ENCODE peak calls at places on chromosomes 1 and 21, in six cellular contexts. B is K562, Z is GM12891, T is HepG2, R is H1, P is GM12878. C is an unnamed sample.

GRCh38 chr1:100146958-100147357 is 14.0 kb downstream of the TRMT13 start:
- DNase-seq in B (no peak), Z (no peak), T (no peak), R (no peak), P (no peak), C (no peak)

GRCh38 chr1:9294440-9294773 is 1.7 kb downstream of the SPSB1 start:
- DNase-seq in B (no peak), Z (no peak), T (peak), R (no peak), P (no peak), C (no peak)

GRCh38 chr1:84360303-84360702 is 38.0 kb upstream of the DNASE2B start:
- DNase-seq in B (no peak), Z (no peak), T (no peak), R (no peak), P (no peak), C (no peak)

GRCh38 chr21:17492415-17493168 is 20.3 kb upstream of the CXADR start:
- DNase-seq in B (no peak), Z (no peak), T (peak), R (no peak), P (no peak), C (no peak)

GRCh38 chr1:172163479-172164215 is 256.8 kb upstream of the C1orf105 start:
- DNase-seq in B (no peak), Z (no peak), T (no peak), R (no peak), P (no peak), C (no peak)

GRCh38 chr1:196858811-196859210 is 29.0 kb upstream of the CFHR4 start:
- DNase-seq in B (no peak), Z (no peak), T (no peak), R (no peak), P (no peak), C (no peak)

GRCh38 chr1:220966874-220967631 is 87.8 kb downstream of the HLX start:
- DNase-seq in B (peak), Z (no peak), T (no peak), R (no peak), P (no peak), C (no peak)

GRCh38 chr1:166840309-166841302 is 1.3 kb downstream of the POGK start:
- DNase-seq in B (peak), Z (no peak), T (no peak), R (no peak), P (no peak), C (no peak)

GRCh38 chr1:47996406-47997226 is 569 bp downstream of the TRABD2B start:
- DNase-seq in B (no peak), Z (no peak), T (no peak), R (peak), P (no peak), C (no peak)

GRCh38 chr1:111690306-111690617 is 48.9 kb downstream of the INKA2 start:
- DNase-seq in B (no peak), Z (no peak), T (no peak), R (no peak), P (no peak), C (no peak)

GRCh38 chr1:217917277-217917887 is 286.2 kb downstream of the SPATA17 start:
- DNase-seq in B (no peak), Z (no peak), T (no peak), R (no peak), P (no peak), C (no peak)

GRCh38 chr1:225378880-225379279 is 49.0 kb downstream of the LBR start:
- DNase-seq in B (no peak), Z (no peak), T (peak), R (peak), P (no peak), C (no peak)

GRCh38 chr1:248791010-248791409 is 34.7 kb downstream of the SH3BP5L start:
- DNase-seq in B (no peak), Z (no peak), T (peak), R (no peak), P (no peak), C (no peak)

GRCh38 chr1:213163278-213163711 is 112.3 kb downstream of the RPS6KC1 start:
- DNase-seq in B (no peak), Z (no peak), T (no peak), R (no peak), P (no peak), C (no peak)

GRCh38 chr1:226364129-226364899 is 43.6 kb downstream of the PARP1 start:
- DNase-seq in B (no peak), Z (no peak), T (no peak), R (no peak), P (no peak), C (no peak)

GRCh38 chr1:818611-819291 is 105.0 kb upstream of the SAMD11 start:
- DNase-seq in B (no peak), Z (no peak), T (no peak), R (no peak), P (no peak), C (no peak)

GRCh38 chr21:31195334-31196015 is 148.6 kb downstream of the TIAM1 start:
- DNase-seq in B (no peak), Z (no peak), T (no peak), R (no peak), P (peak), C (no peak)

GRCh38 chr1:180917306-180918065 is 4.8 kb downstream of the KIAA1614 start:
- DNase-seq in B (no peak), Z (no peak), T (no peak), R (no peak), P (no peak), C (no peak)

GRCh38 chr1:204442376-204443259 is 31.0 kb upstream of the PPP1R15B start:
- DNase-seq in B (no peak), Z (no peak), T (no peak), R (no peak), P (no peak), C (no peak)

GRCh38 chr1:204443871-204444581 is 32.4 kb upstream of the PPP1R15B start:
- DNase-seq in B (peak), Z (no peak), T (no peak), R (no peak), P (no peak), C (no peak)

GRCh38 chr1:204441558-204441957 is 29.9 kb upstream of the PPP1R15B start:
- DNase-seq in B (no peak), Z (no peak), T (no peak), R (no peak), P (no peak), C (no peak)

GRCh38 chr1:204445860-204446412 is 34.3 kb upstream of the PPP1R15B start:
- DNase-seq in B (peak), Z (peak), T (peak), R (peak), P (no peak), C (peak)

GRCh38 chr1:204443260-204443619 is 31.6 kb upstream of the PPP1R15B start:
- DNase-seq in B (no peak), Z (no peak), T (no peak), R (no peak), P (no peak), C (no peak)
- TF ChIP-seq POLR2AphosphoS5 in B (no peak), Z (no peak), T (no peak), R (no peak), P (no peak), C (no peak)

GRCh38 chr1:13730301-13730700 is 30.3 kb downstream of the PRDM2 start:
- DNase-seq in B (no peak), Z (no peak), T (no peak), R (no peak), P (no peak), C (no peak)
- TF ChIP-seq TAF1 in B (no peak), Z (no peak), T (no peak), R (no peak), P (no peak), C (no peak)

GRCh38 chr1:186950547-186950946 is 121.8 kb downstream of the PLA2G4A start:
- DNase-seq in B (no peak), Z (no peak), T (no peak), R (no peak), P (no peak), C (no peak)

GRCh38 chr1:186943891-186944686 is 115.3 kb downstream of the PLA2G4A start:
- DNase-seq in B (no peak), Z (no peak), T (no peak), R (no peak), P (no peak), C (no peak)

GRCh38 chr1:186949173-186949572 is 120.4 kb downstream of the PLA2G4A start:
- DNase-seq in B (no peak), Z (no peak), T (no peak), R (no peak), P (no peak), C (no peak)

GRCh38 chr1:186945146-186945545 is 116.4 kb downstream of the PLA2G4A start:
- DNase-seq in B (no peak), Z (no peak), T (no peak), R (no peak), P (no peak), C (no peak)

GRCh38 chr1:186948542-186948941 is 119.8 kb downstream of the PLA2G4A start:
- DNase-seq in B (no peak), Z (no peak), T (no peak), R (no peak), P (no peak), C (no peak)
- TF ChIP-seq POLR2A in B (no peak), Z (no peak), T (no peak), R (no peak), P (no peak), C (no peak)

GRCh38 chr1:97457446-97458089 is 463.3 kb downstream of the DPYD start:
- DNase-seq in B (no peak), Z (no peak), T (no peak), R (no peak), P (no peak), C (no peak)
- TF ChIP-seq POLR2AphosphoS5 in B (no peak), Z (no peak), T (no peak), R (no peak), P (no peak), C (no peak)

GRCh38 chr1:78279051-78279450 is 211.7 kb upstream of the PTGFR start:
- DNase-seq in B (no peak), Z (no peak), T (no peak), R (no peak), P (no peak), C (no peak)
- TF ChIP-seq TAF1 in B (no peak), Z (no peak), T (no peak), R (no peak), P (no peak), C (no peak)

GRCh38 chr1:153663211-153663610 is 4.7 kb downstream of the SNAPIN start:
- DNase-seq in B (no peak), Z (no peak), T (no peak), R (no peak), P (no peak), C (no peak)

GRCh38 chr1:153659656-153660055 is 1.2 kb downstream of the SNAPIN start:
- DNase-seq in B (no peak), Z (no peak), T (no peak), R (no peak), P (no peak), C (no peak)

GRCh38 chr1:153659175-153659534 is 652 bp downstream of the SNAPIN start:
- DNase-seq in B (no peak), Z (no peak), T (no peak), R (no peak), P (no peak), C (no peak)

GRCh38 chr1:153662269-153662668 is 3.8 kb downstream of the SNAPIN start:
- DNase-seq in B (no peak), Z (no peak), T (no peak), R (no peak), P (no peak), C (no peak)

GRCh38 chr1:153661111-153661708 is 2.7 kb downstream of the SNAPIN start:
- DNase-seq in B (no peak), Z (no peak), T (no peak), R (no peak), P (no peak), C (no peak)
- TF ChIP-seq POLR2A in B (peak), Z (peak), T (no peak), R (peak), P (peak), C (no peak)

GRCh38 chr21:36044056-36044455 is 16.3 kb downstream of the SETD4 start:
- DNase-seq in B (no peak), Z (no peak), T (no peak), R (no peak), P (no peak), C (no peak)
- TF ChIP-seq POLR2AphosphoS5 in B (no peak), Z (no peak), T (no peak), R (no peak), P (no peak), C (no peak)

GRCh38 chr1:154405762-154406571 is 824 bp downstream of the IL6R start:
- DNase-seq in B (peak), Z (no peak), T (peak), R (peak), P (no peak), C (no peak)
- TF ChIP-seq TAF1 in B (no peak), Z (no peak), T (no peak), R (peak), P (no peak), C (no peak)

GRCh38 chr1:204288061-204288588 is 71.6 kb downstream of the PLEKHA6 start:
- DNase-seq in B (no peak), Z (no peak), T (peak), R (peak), P (no peak), C (no peak)
- TF ChIP-seq POLR2A in B (no peak), Z (no peak), T (peak), R (no peak), P (no peak), C (no peak)